ENCODE peak calls at places on chromosome 2, in four cellular contexts. U is HepG2, I is GM12878, A is K562. X is an unnamed sample.

GRCh38 chr2:37689751-37690150 is 18.3 kb upstream of the CDC42EP3 start:
- DNase-seq in U (no peak), I (no peak), A (no peak), X (no peak)

GRCh38 chr2:116490511-116491145 is 1323.9 kb upstream of the DDX18 start:
- DNase-seq in U (no peak), I (no peak), A (no peak), X (no peak)

GRCh38 chr2:142130111-142131015 is 453 bp downstream of the LRP1B start:
- DNase-seq in U (peak), I (no peak), A (no peak), X (peak)

GRCh38 chr2:59177748-59178147 is 936.6 kb upstream of the FANCL start:
- DNase-seq in U (no peak), I (no peak), A (no peak), X (no peak)

GRCh38 chr2:112029164-112029563 is 25.9 kb upstream of the TMEM87B start:
- DNase-seq in U (no peak), I (no peak), A (no peak), X (no peak)

GRCh38 chr2:229725716-229726346 is 11.5 kb upstream of the DNER start:
- DNase-seq in U (no peak), I (no peak), A (no peak), X (peak)

GRCh38 chr2:170396799-170397459 is 219.0 kb downstream of the MYO3B start:
- DNase-seq in U (peak), I (no peak), A (no peak), X (peak)

GRCh38 chr2:199738723-199739412 is 112.1 kb downstream of the FTCDNL1 start:
- DNase-seq in U (peak), I (no peak), A (no peak), X (peak)

GRCh38 chr2:33322607-33323006 is 153.8 kb upstream of the RASGRP3 start:
- DNase-seq in U (no peak), I (no peak), A (no peak), X (no peak)
- H3K4me2 ChIP-seq in U (no peak), I (peak), A (no peak), X (no peak)

GRCh38 chr2:96374211-96374951 is 38.8 kb downstream of the NCAPH start:
- DNase-seq in U (no peak), I (no peak), A (no peak), X (no peak)

DNA sequence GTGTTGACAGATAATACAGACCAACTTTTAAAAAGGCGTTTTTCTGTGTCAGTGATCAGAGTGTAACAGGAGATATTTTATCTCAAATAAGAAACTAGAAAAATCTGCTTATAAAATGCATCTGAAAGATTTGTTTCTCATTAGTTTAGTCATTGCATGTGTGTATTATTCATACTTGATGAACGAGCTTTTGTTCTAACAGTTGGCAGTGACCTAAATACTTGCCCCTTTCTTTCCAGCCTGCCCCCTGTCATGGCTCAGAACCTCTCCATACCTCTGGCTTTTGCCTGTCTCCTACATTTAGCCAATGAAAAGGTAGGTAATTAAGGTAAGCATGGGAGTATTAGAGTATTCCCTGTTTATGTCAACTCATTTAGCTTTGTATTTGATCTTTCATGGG is 33.6 kb downstream of the NCAPH start:
- DNase-seq in U (no peak), I (no peak), A (no peak), X (no peak)
- TF ChIP-seq CHD4 in U (no peak), I (no peak), A (no peak), X (no peak)

DNA sequence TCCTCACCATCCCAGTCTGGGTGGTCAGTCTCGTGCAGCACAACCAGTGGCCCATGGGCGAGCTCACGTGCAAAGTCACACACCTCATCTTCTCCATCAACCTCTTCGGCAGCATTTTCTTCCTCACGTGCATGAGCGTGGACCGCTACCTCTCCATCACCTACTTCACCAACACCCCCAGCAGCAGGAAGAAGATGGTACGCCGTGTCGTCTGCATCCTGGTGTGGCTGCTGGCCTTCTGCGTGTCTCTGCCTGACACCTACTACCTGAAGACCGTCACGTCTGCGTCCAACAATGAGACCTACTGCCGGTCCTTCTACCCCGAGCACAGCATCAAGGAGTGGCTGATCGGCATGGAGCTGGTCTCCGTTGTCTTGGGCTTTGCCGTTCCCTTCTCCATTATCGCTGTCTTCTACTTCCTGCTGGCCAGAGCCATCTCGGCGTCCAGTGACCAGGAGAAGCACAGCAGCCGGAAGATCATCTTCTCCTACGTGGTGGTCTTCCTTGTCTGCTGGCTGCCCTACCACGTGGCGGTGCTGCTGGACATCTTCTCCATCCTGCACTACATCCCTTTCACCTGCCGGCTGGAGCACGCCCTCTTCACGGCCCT is 11.2 kb downstream of the ACKR3 start:
- DNase-seq in U (no peak), I (no peak), A (no peak), X (no peak)
- H3K4me2 ChIP-seq in U (no peak), I (no peak), A (no peak), X (no peak)

GRCh38 chr2:9775999-9776685 is 67.1 kb upstream of the TAF1B start:
- DNase-seq in U (no peak), I (no peak), A (no peak), X (no peak)
- TF ChIP-seq CHD4 in U (no peak), I (no peak), A (no peak), X (no peak)

DNA sequence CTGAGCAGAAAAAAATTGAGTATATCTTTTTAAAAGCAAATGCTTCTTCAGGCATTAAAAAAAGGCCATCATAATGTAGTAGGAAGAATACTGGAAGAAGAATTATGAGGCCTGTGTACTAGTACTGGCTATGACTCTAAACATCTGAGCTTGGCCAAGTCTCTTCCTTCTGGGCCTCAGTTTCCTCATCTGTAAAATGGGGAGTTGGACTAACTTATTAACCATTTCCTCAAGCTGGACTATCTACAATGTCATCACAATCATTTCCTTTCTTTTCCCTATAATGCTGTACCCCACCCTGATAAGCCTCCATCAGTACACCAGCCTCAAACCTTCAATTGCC is 29.3 kb downstream of the FABP1 start:
- DNase-seq in U (no peak), I (no peak), A (no peak), X (no peak)
- H3K4me2 ChIP-seq in U (no peak), I (no peak), A (no peak), X (no peak)

DNA sequence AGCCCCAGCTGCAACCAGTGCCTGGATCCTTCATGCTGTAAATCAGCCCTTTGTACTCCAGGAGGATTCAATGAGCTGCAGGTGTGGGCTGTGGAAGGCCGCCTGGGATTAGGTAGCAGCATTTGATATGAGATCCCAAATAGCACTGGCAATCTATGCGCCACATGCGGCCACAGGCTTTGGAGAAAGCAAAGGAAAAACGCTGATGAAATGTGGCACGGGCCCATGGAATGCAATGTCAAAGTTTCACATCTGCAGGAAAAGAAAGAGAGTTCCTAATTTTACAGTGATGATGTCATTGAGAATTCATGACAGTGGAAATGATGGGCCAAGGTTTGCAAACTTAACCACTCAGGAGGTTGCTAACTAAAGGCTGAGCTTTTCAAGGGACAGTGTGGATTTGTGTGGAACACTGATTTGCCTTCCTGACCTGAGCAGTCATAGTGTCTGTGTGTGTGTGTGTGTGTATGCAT is 216.4 kb upstream of the OSR1 start:
- DNase-seq in U (no peak), I (no peak), A (no peak), X (no peak)
- TF ChIP-seq CHD4 in U (no peak), I (no peak), A (no peak), X (no peak)

GRCh38 chr2:27186613-27187345 is 25.1 kb upstream of the ATRAID start:
- DNase-seq in U (no peak), I (no peak), A (no peak), X (no peak)

GRCh38 chr2:27189989-27190388 is 21.9 kb upstream of the ATRAID start:
- DNase-seq in U (no peak), I (no peak), A (no peak), X (no peak)

GRCh38 chr2:27182346-27182745 is 29.5 kb upstream of the ATRAID start:
- DNase-seq in U (no peak), I (no peak), A (no peak), X (no peak)

GRCh38 chr2:27184115-27184514 is 27.7 kb upstream of the ATRAID start:
- DNase-seq in U (peak), I (no peak), A (no peak), X (no peak)

GRCh38 chr2:27185331-27186026 is 26.4 kb upstream of the ATRAID start:
- DNase-seq in U (peak), I (no peak), A (no peak), X (no peak)
- H3K4me2 ChIP-seq in U (no peak), I (no peak), A (peak), X (no peak)

X was measured in A549.